ENCODE peak calls at places on chromosomes 5 and 9, in seven cellular contexts. K is HCT116; H is adrenal gland; N is heart right ventricle; S is pancreas; P is CD8-positive, alpha-beta T cell; Q is left ventricle myocardium inferior. L is an unnamed sample.

GRCh38 chr9:125547383-125547782 is 159.6 kb downstream of the MAPKAP1 start:
- DNase-seq in K (no peak), H (no peak), N (no peak), S (no peak), P (no peak), Q (no peak), L (no peak)

GRCh38 chr9:2128611-2129010 is 113.5 kb downstream of the SMARCA2 start:
- DNase-seq in K (no peak), H (no peak), N (no peak), S (no peak), P (no peak), Q (no peak), L (no peak)

GRCh38 chr5:59212596-59212995 is 629.7 kb downstream of the RAB3C start:
- DNase-seq in K (no peak), H (no peak), N (no peak), S (no peak), P (no peak), Q (no peak), L (no peak)

GRCh38 chr5:56414056-56414455 is 180.9 kb upstream of the ANKRD55 start:
- DNase-seq in K (no peak), H (no peak), N (no peak), S (no peak), P (no peak), Q (no peak), L (no peak)

GRCh38 chr5:138282918-138283742 is 8.7 kb upstream of the GFRA3 start:
- DNase-seq in K (peak), H (peak), N (peak), S (peak), P (no peak), Q (peak), L (peak)

GRCh38 chr9:136538599-136539426 is 7.0 kb downstream of the NOTCH1 start:
- DNase-seq in K (no peak), H (no peak), N (peak), S (no peak), P (peak), Q (peak), L (no peak)

GRCh38 chr9:137028281-137029057 is 432 bp upstream of the ABCA2 start:
- DNase-seq in K (no peak), H (peak), N (peak), S (peak), P (peak), Q (peak), L (peak)

GRCh38 chr9:34554211-34555001 is 31.6 kb upstream of the ENHO start:
- DNase-seq in K (no peak), H (no peak), N (no peak), S (no peak), P (no peak), Q (no peak), L (no peak)

GRCh38 chr9:135221951-135222631 is 134.6 kb downstream of the OLFM1 start:
- DNase-seq in K (no peak), H (no peak), N (no peak), S (no peak), P (no peak), Q (no peak), L (no peak)

GRCh38 chr9:99162759-99163364 is 57.9 kb downstream of the TGFBR1 start:
- DNase-seq in K (peak), H (no peak), N (no peak), S (no peak), P (no peak), Q (no peak), L (no peak)

GRCh38 chr5:107477492-107477891 is 193.2 kb downstream of the EFNA5 start:
- DNase-seq in K (no peak), H (no peak), N (no peak), S (no peak), P (no peak), Q (no peak), L (no peak)

GRCh38 chr9:108606408-108606807 is 249.4 kb downstream of the ACTL7B start:
- DNase-seq in K (no peak), H (peak), N (no peak), S (no peak), P (no peak), Q (no peak), L (no peak)

GRCh38 chr5:116830079-116830478 is 255.5 kb upstream of the SEMA6A start:
- DNase-seq in K (no peak), H (no peak), N (no peak), S (no peak), P (no peak), Q (no peak), L (no peak)

GRCh38 chr5:141850183-141850768 is 27.9 kb downstream of the PCDH1 start:
- DNase-seq in K (no peak), H (peak), N (peak), S (no peak), P (peak), Q (peak), L (no peak)

GRCh38 chr5:120252839-120253238 is 211.3 kb upstream of the PRR16 start:
- DNase-seq in K (no peak), H (no peak), N (no peak), S (no peak), P (no peak), Q (no peak), L (no peak)

GRCh38 chr9:98555851-98556465 is 152.8 kb downstream of the GABBR2 start:
- DNase-seq in K (no peak), H (no peak), N (no peak), S (no peak), P (peak), Q (no peak), L (no peak)

GRCh38 chr9:129685220-129685932 is 19.9 kb downstream of the PRRX2 start:
- DNase-seq in K (peak), H (no peak), N (no peak), S (no peak), P (no peak), Q (no peak), L (no peak)

GRCh38 chr5:142065273-142065672 is 43.3 kb upstream of the NDFIP1 start:
- DNase-seq in K (no peak), H (no peak), N (no peak), S (no peak), P (no peak), Q (no peak), L (no peak)

GRCh38 chr9:14935917-14936316 is 25.7 kb upstream of the FREM1 start:
- DNase-seq in K (no peak), H (no peak), N (no peak), S (no peak), P (no peak), Q (no peak), L (no peak)

DNA sequence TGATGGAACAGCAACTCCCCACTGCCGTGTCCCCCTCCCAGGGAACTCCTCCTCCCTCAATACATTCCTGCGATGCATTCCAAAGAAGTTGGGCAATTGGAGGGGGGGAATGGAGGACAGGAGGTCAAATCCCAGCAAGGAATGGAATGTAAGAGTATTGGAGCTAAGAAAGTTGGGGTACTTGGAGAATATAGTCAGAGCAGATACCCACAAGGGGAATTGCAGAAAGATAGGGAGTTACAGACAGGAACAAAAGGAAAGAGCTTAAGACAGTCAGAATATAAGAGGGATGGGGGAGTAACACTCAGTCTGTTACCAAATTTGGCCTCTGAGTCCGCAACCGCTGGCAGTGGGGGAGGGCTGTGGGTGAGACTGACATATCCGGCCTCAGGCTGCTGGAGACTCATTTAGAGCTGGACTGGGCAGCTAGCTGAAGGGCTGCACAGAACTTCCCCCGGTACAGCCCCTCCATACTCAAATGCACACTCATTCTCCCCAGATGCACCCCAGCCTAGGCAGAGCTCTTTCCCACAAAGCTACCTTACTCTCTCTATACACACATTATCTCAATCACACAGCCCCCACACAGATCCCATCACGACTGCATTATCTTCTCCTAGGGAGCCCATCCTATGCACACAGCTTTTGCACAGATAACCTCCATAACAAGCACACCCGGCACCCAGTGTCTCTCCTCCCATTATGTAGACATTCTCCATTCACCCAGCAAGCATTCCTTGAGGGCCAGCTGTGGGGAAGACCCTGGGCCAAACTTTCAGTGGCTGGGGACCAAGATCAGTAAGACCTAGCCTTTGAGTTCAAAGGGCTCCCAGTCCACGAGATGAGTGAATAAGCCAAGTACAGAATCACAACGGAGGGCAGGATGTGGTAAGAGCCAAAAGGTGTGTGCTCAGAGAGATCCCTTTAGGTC is 3.7 kb downstream of the TLN1 start:
- DNase-seq in K (no peak), H (peak), N (peak), S (no peak), P (no peak), Q (peak), L (peak)
- H3K4me3 ChIP-seq in K (no peak), H (peak), N (peak), S (no peak), P (peak), Q (peak), L (peak)

GRCh38 chr5:155148694-155149093 is 135.1 kb downstream of the KIF4B start:
- DNase-seq in K (no peak), H (no peak), N (no peak), S (no peak), P (no peak), Q (no peak), L (no peak)
- H3K4me3 ChIP-seq in K (no peak), H (no peak), N (no peak), S (no peak), P (no peak), Q (no peak), L (no peak)

DNA sequence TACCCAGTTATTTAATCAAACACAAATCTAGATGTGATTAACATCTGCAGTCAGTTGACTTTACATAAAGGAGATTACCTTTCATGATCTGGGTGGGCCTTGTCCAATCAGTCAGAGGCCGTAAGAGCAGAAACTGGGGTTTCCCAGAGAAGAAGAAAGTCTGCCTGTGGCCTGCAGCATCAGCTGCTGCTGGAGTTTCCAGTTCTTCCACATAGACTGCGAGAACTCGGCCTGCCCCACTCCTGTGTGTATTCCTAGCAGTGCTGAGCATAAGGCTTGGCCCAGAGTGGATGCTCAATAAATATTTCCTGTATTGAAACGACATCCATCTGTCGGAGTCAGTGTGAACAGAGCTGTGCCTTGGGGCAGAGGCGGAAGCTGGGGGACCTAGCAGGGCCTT is 75.9 kb upstream of the CXCL14 start:
- DNase-seq in K (no peak), H (no peak), N (no peak), S (no peak), P (no peak), Q (no peak), L (no peak)
- H3K4me3 ChIP-seq in K (no peak), H (no peak), N (no peak), S (no peak), P (no peak), Q (no peak), L (no peak)

GRCh38 chr5:132746592-132747063 is 598 bp upstream of the CCNI2 start:
- DNase-seq in K (peak), H (peak), N (no peak), S (no peak), P (peak), Q (no peak), L (no peak)

GRCh38 chr5:132747693-132748440 is 641 bp downstream of the CCNI2 start:
- DNase-seq in K (no peak), H (no peak), N (no peak), S (peak), P (peak), Q (no peak), L (peak)

GRCh38 chr5:132747064-132747692 is at the start of gene CCNI2:
- DNase-seq in K (no peak), H (no peak), N (no peak), S (peak), P (peak), Q (no peak), L (peak)

GRCh38 chr5:132749506-132749905 is 2.3 kb downstream of the CCNI2 start:
- DNase-seq in K (no peak), H (no peak), N (no peak), S (no peak), P (peak), Q (no peak), L (no peak)

DNA sequence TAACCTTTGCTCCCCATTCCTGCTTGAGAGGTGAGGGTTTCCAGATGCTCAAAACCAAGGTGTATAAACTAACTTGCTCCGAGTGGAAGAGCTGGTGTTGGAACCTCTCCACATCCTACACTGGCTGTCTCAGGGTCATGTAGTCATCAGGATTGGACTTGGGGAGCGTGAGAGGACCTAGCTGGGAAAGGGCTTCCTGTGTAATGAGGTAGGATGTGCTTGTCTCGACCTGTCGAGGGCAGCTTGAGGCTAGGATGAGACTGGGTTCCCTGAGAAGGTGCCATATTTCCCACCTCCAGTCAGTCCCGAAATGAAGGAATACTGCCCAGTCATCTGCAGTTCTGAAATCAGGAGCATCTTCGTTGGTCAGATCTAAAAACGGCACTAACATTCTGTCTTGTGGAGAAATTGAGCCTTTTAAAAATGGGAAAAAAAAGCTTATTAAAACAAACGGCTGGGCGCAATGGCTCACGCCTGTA is 1.3 kb downstream of the CCNI2 start:
- DNase-seq in K (no peak), H (no peak), N (no peak), S (no peak), P (peak), Q (no peak), L (no peak)
- H3K4me3 ChIP-seq in K (no peak), H (no peak), N (no peak), S (no peak), P (no peak), Q (no peak), L (no peak)

GRCh38 chr9:21904371-21904770 is 89.8 kb downstream of the CDKN2A start:
- DNase-seq in K (no peak), H (no peak), N (no peak), S (no peak), P (no peak), Q (no peak), L (no peak)

GRCh38 chr9:21903380-21903965 is 90.7 kb downstream of the CDKN2A start:
- DNase-seq in K (no peak), H (no peak), N (no peak), S (no peak), P (no peak), Q (no peak), L (no peak)

GRCh38 chr9:21906878-21907277 is 87.3 kb downstream of the CDKN2A start:
- DNase-seq in K (no peak), H (no peak), N (no peak), S (no peak), P (no peak), Q (no peak), L (no peak)

GRCh38 chr9:21904776-21905175 is 89.4 kb downstream of the CDKN2A start:
- DNase-seq in K (no peak), H (no peak), N (no peak), S (no peak), P (no peak), Q (no peak), L (no peak)

DNA sequence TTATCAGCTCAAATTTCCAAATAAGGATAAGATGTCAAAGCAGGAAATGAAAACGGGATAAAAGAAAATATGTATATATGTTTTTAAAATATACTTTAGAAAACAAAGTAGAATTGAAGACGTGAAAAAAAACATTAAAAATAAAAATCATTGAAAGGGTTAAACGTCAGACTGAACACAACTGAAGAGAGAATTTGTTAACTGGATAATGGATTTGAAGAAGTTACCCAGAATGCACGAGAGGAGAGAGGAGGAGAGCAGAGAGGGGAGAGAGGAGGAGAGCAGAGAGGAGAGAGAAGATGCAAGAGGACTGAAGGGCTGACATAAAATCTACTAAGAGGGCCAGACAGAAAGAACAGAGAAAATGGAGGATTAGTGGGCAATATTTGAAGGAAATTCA is 88.0 kb downstream of the CDKN2A start:
- DNase-seq in K (no peak), H (no peak), N (no peak), S (no peak), P (no peak), Q (no peak), L (no peak)
- H3K4me3 ChIP-seq in K (no peak), H (no peak), N (no peak), S (no peak), P (no peak), Q (no peak), L (no peak)

DNA sequence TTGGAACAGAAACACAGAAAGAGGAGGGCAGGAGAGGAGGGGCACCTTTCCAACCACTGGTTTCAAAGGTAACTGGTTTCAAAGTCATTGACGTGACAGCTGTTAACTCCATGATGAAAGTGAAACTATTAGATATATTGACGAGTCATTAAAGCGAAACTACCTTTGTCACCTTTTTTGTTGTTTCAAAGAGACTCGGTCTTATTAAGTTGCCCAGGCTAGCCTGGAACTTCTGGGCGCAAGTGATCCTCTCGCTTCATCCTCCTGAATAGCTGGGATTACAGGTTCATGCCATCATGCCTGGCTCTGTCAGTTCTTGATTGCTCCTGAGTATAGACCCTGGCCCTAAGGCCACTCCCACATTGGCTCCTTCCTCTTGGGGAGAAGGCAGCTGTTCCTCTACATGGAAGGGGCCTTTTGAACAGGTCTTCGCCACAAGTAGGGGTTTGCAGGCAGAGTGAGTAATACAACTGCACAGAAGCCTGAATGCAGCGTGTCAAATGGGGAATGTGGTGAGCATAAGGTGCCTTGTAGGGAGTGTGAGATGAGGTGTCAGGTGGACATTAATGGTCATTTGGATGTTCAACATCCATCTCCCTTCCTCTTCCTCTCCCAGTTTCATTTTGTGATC is 3.4 kb upstream of the F12 start:
- DNase-seq in K (no peak), H (no peak), N (no peak), S (no peak), P (no peak), Q (no peak), L (no peak)
- H3K4me3 ChIP-seq in K (no peak), H (no peak), N (no peak), S (no peak), P (no peak), Q (no peak), L (no peak)

GRCh38 chr9:92964981-92965758 is 17.8 kb downstream of the FGD3 start:
- DNase-seq in K (no peak), H (peak), N (no peak), S (no peak), P (peak), Q (peak), L (no peak)

GRCh38 chr9:92966518-92966800 is 19.1 kb downstream of the FGD3 start:
- DNase-seq in K (no peak), H (no peak), N (no peak), S (no peak), P (peak), Q (no peak), L (no peak)

GRCh38 chr9:92964607-92964975 is 17.3 kb downstream of the FGD3 start:
- DNase-seq in K (no peak), H (no peak), N (no peak), S (no peak), P (no peak), Q (no peak), L (no peak)

GRCh38 chr9:92963831-92964606 is 16.7 kb downstream of the FGD3 start:
- DNase-seq in K (no peak), H (peak), N (no peak), S (no peak), P (peak), Q (no peak), L (no peak)

DNA sequence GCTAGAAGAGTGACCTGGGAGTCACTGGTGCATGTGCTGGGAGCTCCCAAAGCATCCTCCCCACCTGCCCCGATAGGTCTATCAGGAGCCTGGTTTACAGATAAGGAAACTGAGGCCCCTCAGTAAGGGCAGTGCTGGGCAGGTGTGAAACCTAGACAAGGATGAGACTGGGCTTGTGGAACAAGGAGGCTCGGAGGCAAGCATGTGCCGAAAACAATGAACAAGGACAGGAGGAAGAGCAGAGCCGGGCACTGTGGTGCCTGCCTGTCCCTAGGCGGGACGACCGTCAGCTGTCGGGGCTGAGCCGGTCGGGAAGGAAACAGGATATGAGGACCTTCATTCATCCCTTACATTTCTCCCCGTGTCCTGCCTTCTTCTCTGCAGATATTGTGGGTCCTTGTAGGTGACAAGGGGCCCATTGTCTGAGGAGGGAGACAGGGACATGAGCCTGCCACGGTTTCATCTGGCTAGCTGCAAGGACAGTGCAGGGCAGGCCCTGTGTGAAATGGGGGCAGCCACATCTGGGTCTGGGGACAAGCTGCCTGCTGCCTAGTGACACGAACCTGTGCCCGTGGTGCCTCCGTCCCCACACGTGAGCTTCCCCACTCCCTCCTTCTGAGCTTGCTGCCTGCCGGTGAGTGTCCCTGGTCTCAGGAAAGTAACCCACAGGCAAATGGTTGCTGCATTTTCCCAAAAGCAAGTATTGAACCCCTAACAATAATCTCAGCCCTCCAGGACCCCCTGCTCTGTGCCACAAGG is 18.6 kb downstream of the FGD3 start:
- DNase-seq in K (no peak), H (no peak), N (no peak), S (no peak), P (peak), Q (no peak), L (no peak)
- H3K4me3 ChIP-seq in K (no peak), H (peak), N (peak), S (no peak), P (peak), Q (peak), L (no peak)